ENCODE peak calls at places on chromosomes 6 and 20, in ten cellular contexts. Z is K562, L is transverse colon, Y is endothelial cell of umbilical vein, T is HCT116, G is stomach, C is GM12878, B is prostate gland, N is breast epithelium, Q is sigmoid colon. S is an unnamed sample.

GRCh38 chr20:39853664-39854063 is 835.4 kb downstream of the MAFB start:
- DNase-seq in G (no peak), C (peak; percentile 24), Q (no peak), N (no peak), L (no peak), B (no peak), Z (no peak), T (no peak), Y (no peak), S (no peak)

GRCh38 chr20:16293590-16293989 is 279.7 kb downstream of the KIF16B start:
- DNase-seq in Z (no peak), Q (no peak), N (no peak), G (no peak), C (no peak), L (no peak), T (no peak), B (no peak), Y (no peak), S (no peak)

GRCh38 chr6:164184410-164184809 is 769.9 kb downstream of the QKI start:
- DNase-seq in L (no peak), B (no peak), N (no peak), G (no peak), T (no peak), Q (no peak), C (no peak), Z (no peak), Y (no peak), S (no peak)

GRCh38 chr6:109336221-109336955 is 45.9 kb downstream of the CD164 start:
- DNase-seq in Z (no peak), C (no peak), Y (peak; percentile 18), G (peak; percentile 86), T (peak; percentile 12), N (peak; percentile 71), Q (no peak), B (peak; percentile 82), L (peak; percentile 83), S (no peak)

GRCh38 chr20:7703436-7703835 is 236.8 kb downstream of the HAO1 start:
- DNase-seq in T (no peak), G (no peak), Q (no peak), Y (no peak), L (no peak), N (no peak), C (no peak), B (no peak), Z (no peak), S (no peak)

GRCh38 chr6:132792510-132792909 is 5.9 kb downstream of the SLC18B1 start:
- DNase-seq in Y (no peak), T (no peak), Z (no peak), B (no peak), L (no peak), Q (no peak), C (no peak), N (no peak), G (no peak), S (no peak)

GRCh38 chr6:33854572-33855030 is 50.8 kb upstream of the MLN start:
- DNase-seq in Z (no peak), N (no peak), C (no peak), B (no peak), L (no peak), Q (no peak), Y (peak; percentile 13), G (no peak), T (no peak), S (no peak)

GRCh38 chr6:30565772-30566171 is 5.5 kb upstream of the ABCF1 start:
- DNase-seq in N (no peak), L (no peak), T (no peak), Q (no peak), B (no peak), Y (peak; percentile 51), C (no peak), Z (no peak), G (no peak), S (no peak)

GRCh38 chr20:50729925-50730764 is 1.2 kb upstream of the PARD6B start:
- DNase-seq in Q (no peak), Z (peak; percentile 47), T (no peak), G (no peak), L (peak; percentile 25), B (no peak), Y (no peak), C (no peak), N (no peak), S (peak; percentile 72)

GRCh38 chr6:139308936-139309603 is 17.3 kb upstream of the TXLNB start:
- DNase-seq in B (no peak), Q (peak; percentile 76), Y (no peak), C (no peak), Z (no peak), T (no peak), L (peak; percentile 30), G (peak; percentile 35), N (no peak), S (no peak)

GRCh38 chr6:141990840-141991239 is 141.9 kb upstream of the GJE1 start:
- DNase-seq in Z (no peak), B (no peak), C (no peak), Q (no peak), G (no peak), L (no peak), N (no peak), Y (no peak), T (no peak), S (no peak)

DNA sequence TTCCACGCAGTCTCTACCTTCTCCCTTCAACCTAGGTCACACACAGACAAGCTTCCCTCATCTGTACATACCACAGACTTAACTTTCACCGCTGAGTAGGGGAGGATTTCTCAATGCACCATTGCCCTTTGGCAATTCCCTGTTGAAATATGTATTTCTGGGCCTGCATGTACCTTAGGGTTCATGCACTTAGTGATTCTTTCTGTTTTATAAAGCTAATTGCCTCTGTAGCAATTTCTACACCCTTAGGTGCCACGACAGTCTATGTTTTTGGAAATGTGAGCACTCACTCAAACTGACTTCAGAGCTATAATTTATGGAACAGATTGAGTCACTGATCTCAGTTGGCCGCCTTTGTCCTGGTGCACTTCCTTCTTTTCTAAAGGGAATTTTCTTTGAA is 253.8 kb upstream of the PRDM1 start:
- DNase-seq in T (no peak), Q (no peak), G (no peak), B (no peak), Z (no peak), Y (no peak), L (no peak), N (no peak), C (no peak), S (no peak)
- TF ChIP-seq POLR2AphosphoS5 in T (no peak), Q (no peak), G (no peak), B (no peak), Z (no peak), Y (no peak), L (no peak), N (no peak), C (no peak), S (no peak)

DNA sequence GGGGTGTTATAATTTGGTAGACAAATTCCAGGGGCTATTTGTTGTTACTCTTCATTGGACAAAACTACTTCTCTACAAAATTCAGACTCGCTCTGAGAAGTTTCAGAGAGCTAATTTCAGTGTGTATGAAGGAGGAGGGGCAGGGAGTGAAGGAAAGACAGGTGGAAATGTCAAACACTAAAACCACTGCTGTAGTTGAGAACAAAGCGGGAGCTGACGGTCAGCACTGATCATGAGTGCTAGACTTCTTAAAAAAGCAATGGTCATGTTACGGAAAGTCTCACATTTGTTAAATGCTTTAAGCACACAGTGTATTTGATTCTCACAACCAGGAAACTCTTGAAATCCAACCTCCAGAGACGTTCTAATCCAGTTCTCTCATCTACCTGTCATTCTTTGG is 100.8 kb upstream of the CARMIL1 start:
- DNase-seq in G (no peak), Y (no peak), Q (no peak), L (no peak), Z (no peak), B (no peak), T (no peak), C (no peak), N (no peak), S (no peak)
- H3K27ac ChIP-seq in G (no peak overlapping the region), Y (no peak overlapping the region), Q (peak overlapping the region; percentile 87), L (peak overlapping the region; percentile 74), Z (no peak overlapping the region), B (peak overlapping the region; percentile 33), T (no peak overlapping the region), C (no peak overlapping the region), N (peak overlapping the region; percentile 46), S (peak overlapping the region; percentile 82)

DNA sequence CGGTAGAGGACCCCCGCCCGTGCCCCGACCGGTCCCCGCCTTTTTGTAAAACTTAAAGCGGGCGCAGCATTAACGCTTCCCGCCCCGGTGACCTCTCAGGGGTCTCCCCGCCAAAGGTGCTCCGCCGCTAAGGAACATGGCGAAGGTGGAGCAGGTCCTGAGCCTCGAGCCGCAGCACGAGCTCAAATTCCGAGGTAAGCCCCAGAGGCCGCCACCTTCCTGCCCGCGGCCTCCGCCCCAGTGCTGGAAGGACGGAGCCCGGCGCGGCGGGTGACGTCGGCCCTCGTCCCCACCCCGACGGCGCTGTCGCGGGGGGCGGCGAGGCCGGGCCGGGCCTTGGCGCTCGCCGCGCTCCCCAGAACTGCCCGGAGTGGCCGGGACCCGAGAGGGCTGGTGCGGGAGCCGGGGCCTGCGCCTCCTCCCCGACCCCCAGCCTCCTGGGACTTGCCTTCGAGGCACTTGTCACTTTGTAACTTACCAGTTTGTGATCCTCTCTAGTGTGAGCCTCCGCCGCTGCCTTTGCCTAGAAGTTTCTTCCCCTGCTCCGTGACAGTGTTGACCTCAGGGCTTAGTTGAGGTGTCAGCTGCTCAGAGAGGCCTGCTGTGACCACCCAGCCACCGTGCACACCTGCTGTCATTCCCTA is 417 bp downstream of the VAPB start:
- DNase-seq in Q (peak; percentile 72), L (peak; percentile 48), G (peak; percentile 42), N (no peak), Y (peak; percentile 39), T (no peak), C (no peak), B (no peak), Z (peak; percentile 55), S (no peak)
- TF ChIP-seq POLR2A in Q (no peak), L (peak; percentile 37), G (no peak), N (no peak), Y (peak; percentile 20), T (no peak), C (peak; percentile 79), B (no peak), Z (peak; percentile 63), S (no peak)

GRCh38 chr6:98825602-98826230 is 8.7 kb upstream of the POU3F2 start:
- DNase-seq in L (no peak), G (no peak), Y (no peak), T (no peak), C (no peak), Z (no peak), N (no peak), B (no peak), Q (no peak), S (no peak)

GRCh38 chr6:98823845-98824162 is 10.6 kb upstream of the POU3F2 start:
- DNase-seq in Y (no peak), G (no peak), L (no peak), Q (no peak), Z (no peak), B (no peak), T (no peak), N (no peak), C (no peak), S (no peak)

GRCh38 chr6:98823428-98823827 is 10.9 kb upstream of the POU3F2 start:
- DNase-seq in L (no peak), Z (no peak), Q (no peak), N (no peak), T (no peak), C (no peak), G (no peak), B (no peak), Y (no peak), S (no peak)

GRCh38 chr6:98824907-98825601 is 9.3 kb upstream of the POU3F2 start:
- DNase-seq in Q (no peak), Y (no peak), G (no peak), N (no peak), T (no peak), C (no peak), L (no peak), Z (no peak), B (no peak), S (no peak)

GRCh38 chr6:98824163-98824906 is 10.0 kb upstream of the POU3F2 start:
- DNase-seq in L (no peak), G (no peak), B (no peak), C (no peak), Z (no peak), N (no peak), T (no peak), Y (no peak), Q (no peak), S (peak; percentile 75)
- TF ChIP-seq POLR2AphosphoS5 in L (no peak), G (no peak), B (no peak), C (no peak), Z (no peak), N (no peak), T (no peak), Y (no peak), Q (no peak), S (no peak)